ENCODE peak calls at places on chromosomes 1 and 21, in nine cellular contexts. One of them, this sample, is unnamed.

GRCh38 chr1:35177237-35177786 is 15.6 kb downstream of the SFPQ start:
- DNase-seq in SJSA1: no peak
- DNase-seq in NCI-H774: no peak
- DNase-seq in fibroblast of the aortic adventitia: no peak
- DNase-seq in stimulated activated naive CD4-positive, alpha-beta T cell treated with Interleukin-2 at 50 U/mL for 16 hours: no peak
- DNase-seq in brain pericyte: no peak
- DNase-seq in astrocyte of the cerebellum: no peak
- DNase-seq in GM13977: no peak
- DNase-seq in cardiac muscle cell: no peak
- DNase-seq in this sample: no peak

GRCh38 chr1:15575549-15576150 is 9.2 kb downstream of the AGMAT start:
- DNase-seq in brain pericyte: no peak
- DNase-seq in GM13977: no peak
- DNase-seq in cardiac muscle cell: no peak
- DNase-seq in NCI-H774: no peak
- DNase-seq in astrocyte of the cerebellum: no peak
- DNase-seq in fibroblast of the aortic adventitia: no peak
- DNase-seq in SJSA1: no peak
- DNase-seq in stimulated activated naive CD4-positive, alpha-beta T cell treated with Interleukin-2 at 50 U/mL for 16 hours: no peak
- DNase-seq in this sample: no peak

GRCh38 chr1:25586181-25586588 is 30.4 kb upstream of the MAN1C1 start:
- DNase-seq in SJSA1: no peak
- DNase-seq in cardiac muscle cell: no peak
- DNase-seq in astrocyte of the cerebellum: no peak
- DNase-seq in stimulated activated naive CD4-positive, alpha-beta T cell treated with Interleukin-2 at 50 U/mL for 16 hours: no peak
- DNase-seq in brain pericyte: no peak
- DNase-seq in fibroblast of the aortic adventitia: no peak
- DNase-seq in NCI-H774: no peak
- DNase-seq in GM13977: no peak
- DNase-seq in this sample: no peak

GRCh38 chr21:41749286-41749685 is 17.6 kb downstream of the RIPK4 start:
- DNase-seq in stimulated activated naive CD4-positive, alpha-beta T cell treated with Interleukin-2 at 50 U/mL for 16 hours: no peak
- DNase-seq in fibroblast of the aortic adventitia: no peak
- DNase-seq in NCI-H774: no peak
- DNase-seq in astrocyte of the cerebellum: no peak
- DNase-seq in brain pericyte: no peak
- DNase-seq in GM13977: no peak
- DNase-seq in cardiac muscle cell: no peak
- DNase-seq in SJSA1: no peak
- DNase-seq in this sample: no peak

GRCh38 chr1:5991784-5992033 is 516 bp downstream of the NPHP4 start:
- DNase-seq in stimulated activated naive CD4-positive, alpha-beta T cell treated with Interleukin-2 at 50 U/mL for 16 hours: peak
- DNase-seq in NCI-H774: no peak
- DNase-seq in astrocyte of the cerebellum: no peak
- DNase-seq in fibroblast of the aortic adventitia: no peak
- DNase-seq in GM13977: peak
- DNase-seq in SJSA1: no peak
- DNase-seq in brain pericyte: no peak
- DNase-seq in cardiac muscle cell: no peak
- DNase-seq in this sample: no peak

GRCh38 chr1:199792874-199793273 is 234.6 kb upstream of the NR5A2 start:
- DNase-seq in stimulated activated naive CD4-positive, alpha-beta T cell treated with Interleukin-2 at 50 U/mL for 16 hours: no peak
- DNase-seq in SJSA1: no peak
- DNase-seq in brain pericyte: no peak
- DNase-seq in fibroblast of the aortic adventitia: no peak
- DNase-seq in NCI-H774: no peak
- DNase-seq in GM13977: no peak
- DNase-seq in astrocyte of the cerebellum: no peak
- DNase-seq in cardiac muscle cell: no peak
- DNase-seq in this sample: no peak

GRCh38 chr1:176567190-176567794 is 104.3 kb downstream of the PAPPA2 start:
- DNase-seq in fibroblast of the aortic adventitia: peak
- DNase-seq in SJSA1: no peak
- DNase-seq in NCI-H774: no peak
- DNase-seq in cardiac muscle cell: peak
- DNase-seq in astrocyte of the cerebellum: no peak
- DNase-seq in stimulated activated naive CD4-positive, alpha-beta T cell treated with Interleukin-2 at 50 U/mL for 16 hours: no peak
- DNase-seq in GM13977: no peak
- DNase-seq in brain pericyte: no peak
- DNase-seq in this sample: peak

GRCh38 chr1:200304146-200304545 is 105.7 kb downstream of the ZNF281 start:
- DNase-seq in cardiac muscle cell: no peak
- DNase-seq in GM13977: no peak
- DNase-seq in NCI-H774: no peak
- DNase-seq in astrocyte of the cerebellum: no peak
- DNase-seq in stimulated activated naive CD4-positive, alpha-beta T cell treated with Interleukin-2 at 50 U/mL for 16 hours: no peak
- DNase-seq in fibroblast of the aortic adventitia: peak
- DNase-seq in SJSA1: no peak
- DNase-seq in brain pericyte: no peak
- DNase-seq in this sample: no peak

GRCh38 chr1:103198996-103199395 is 90.7 kb upstream of the COL11A1 start:
- DNase-seq in cardiac muscle cell: no peak
- DNase-seq in GM13977: no peak
- DNase-seq in fibroblast of the aortic adventitia: no peak
- DNase-seq in stimulated activated naive CD4-positive, alpha-beta T cell treated with Interleukin-2 at 50 U/mL for 16 hours: no peak
- DNase-seq in NCI-H774: no peak
- DNase-seq in brain pericyte: no peak
- DNase-seq in astrocyte of the cerebellum: no peak
- DNase-seq in SJSA1: no peak
- DNase-seq in this sample: no peak

GRCh38 chr1:6547301-6547700 is 7.0 kb downstream of the NOL9 start:
- DNase-seq in cardiac muscle cell: no peak
- DNase-seq in astrocyte of the cerebellum: peak
- DNase-seq in GM13977: no peak
- DNase-seq in brain pericyte: no peak
- DNase-seq in fibroblast of the aortic adventitia: peak
- DNase-seq in stimulated activated naive CD4-positive, alpha-beta T cell treated with Interleukin-2 at 50 U/mL for 16 hours: no peak
- DNase-seq in NCI-H774: no peak
- DNase-seq in SJSA1: no peak
- DNase-seq in this sample: no peak

GRCh38 chr1:162605225-162605927 is 26.9 kb upstream of the DDR2 start:
- DNase-seq in SJSA1: no peak
- DNase-seq in brain pericyte: peak
- DNase-seq in cardiac muscle cell: peak
- DNase-seq in GM13977: no peak
- DNase-seq in fibroblast of the aortic adventitia: peak
- DNase-seq in astrocyte of the cerebellum: peak
- DNase-seq in stimulated activated naive CD4-positive, alpha-beta T cell treated with Interleukin-2 at 50 U/mL for 16 hours: no peak
- DNase-seq in NCI-H774: no peak
- DNase-seq in this sample: no peak

GRCh38 chr1:33349081-33349759 is 28.3 kb upstream of the A3GALT2 start:
- DNase-seq in astrocyte of the cerebellum: no peak
- DNase-seq in SJSA1: no peak
- DNase-seq in GM13977: peak
- DNase-seq in fibroblast of the aortic adventitia: no peak
- DNase-seq in cardiac muscle cell: peak
- DNase-seq in brain pericyte: no peak
- DNase-seq in NCI-H774: peak
- DNase-seq in stimulated activated naive CD4-positive, alpha-beta T cell treated with Interleukin-2 at 50 U/mL for 16 hours: peak
- DNase-seq in this sample: peak

GRCh38 chr1:208084764-208085163 is 159.4 kb downstream of the PLXNA2 start:
- DNase-seq in brain pericyte: no peak
- DNase-seq in fibroblast of the aortic adventitia: no peak
- DNase-seq in NCI-H774: no peak
- DNase-seq in cardiac muscle cell: no peak
- DNase-seq in SJSA1: no peak
- DNase-seq in astrocyte of the cerebellum: no peak
- DNase-seq in stimulated activated naive CD4-positive, alpha-beta T cell treated with Interleukin-2 at 50 U/mL for 16 hours: no peak
- DNase-seq in GM13977: no peak
- DNase-seq in this sample: no peak

GRCh38 chr21:42569732-42570301 is 56.2 kb downstream of the SLC37A1 start:
- DNase-seq in NCI-H774: no peak
- DNase-seq in brain pericyte: no peak
- DNase-seq in cardiac muscle cell: no peak
- DNase-seq in SJSA1: peak
- DNase-seq in fibroblast of the aortic adventitia: no peak
- DNase-seq in stimulated activated naive CD4-positive, alpha-beta T cell treated with Interleukin-2 at 50 U/mL for 16 hours: no peak
- DNase-seq in GM13977: no peak
- DNase-seq in astrocyte of the cerebellum: no peak
- DNase-seq in this sample: no peak

GRCh38 chr1:204377800-204378608 is 18.3 kb upstream of the PLEKHA6 start:
- DNase-seq in fibroblast of the aortic adventitia: no peak
- DNase-seq in GM13977: peak
- DNase-seq in cardiac muscle cell: no peak
- DNase-seq in brain pericyte: no peak
- DNase-seq in SJSA1: no peak
- DNase-seq in stimulated activated naive CD4-positive, alpha-beta T cell treated with Interleukin-2 at 50 U/mL for 16 hours: peak
- DNase-seq in NCI-H774: peak
- DNase-seq in astrocyte of the cerebellum: no peak
- DNase-seq in this sample: peak

GRCh38 chr1:194233069-194233468 is 1046.7 kb upstream of the B3GALT2 start:
- DNase-seq in fibroblast of the aortic adventitia: no peak
- DNase-seq in astrocyte of the cerebellum: no peak
- DNase-seq in cardiac muscle cell: no peak
- DNase-seq in GM13977: no peak
- DNase-seq in stimulated activated naive CD4-positive, alpha-beta T cell treated with Interleukin-2 at 50 U/mL for 16 hours: no peak
- DNase-seq in NCI-H774: no peak
- DNase-seq in brain pericyte: no peak
- DNase-seq in SJSA1: no peak
- DNase-seq in this sample: no peak

GRCh38 chr1:20358761-20359263 is 68.1 kb downstream of the VWA5B1 start:
- DNase-seq in stimulated activated naive CD4-positive, alpha-beta T cell treated with Interleukin-2 at 50 U/mL for 16 hours: no peak
- DNase-seq in NCI-H774: no peak
- DNase-seq in brain pericyte: no peak
- DNase-seq in SJSA1: peak
- DNase-seq in fibroblast of the aortic adventitia: peak
- DNase-seq in astrocyte of the cerebellum: no peak
- DNase-seq in GM13977: no peak
- DNase-seq in cardiac muscle cell: peak
- DNase-seq in this sample: no peak